ENCODE peak calls at places on chromosomes 12 and 14, in five cellular contexts. L is stomach, N is HL-60, G is HCT116, O is H1. V is an unnamed sample.

GRCh38 chr14:63867926-63868921 is 15.4 kb downstream of the SYNE2 start:
- DNase-seq in L (no peak), N (no peak), G (no peak), O (no peak), V (peak)

GRCh38 chr14:99322731-99323599 is 51.0 kb upstream of the BCL11B start:
- DNase-seq in L (no peak), N (no peak), G (no peak), O (no peak), V (no peak)

GRCh38 chr12:66210840-66211239 is 21.8 kb downstream of the IRAK3 start:
- DNase-seq in L (no peak), N (no peak), G (no peak), O (no peak), V (no peak)

GRCh38 chr12:18258929-18259328 is 2.4 kb upstream of the PIK3C2G start:
- DNase-seq in L (no peak), N (no peak), G (no peak), O (no peak), V (no peak)

GRCh38 chr12:127401005-127401404 is 866.0 kb upstream of the TMEM132C start:
- DNase-seq in L (no peak), N (no peak), G (no peak), O (no peak), V (no peak)

GRCh38 chr12:39127401-39127800 is 222.0 kb upstream of the CPNE8 start:
- DNase-seq in L (no peak), N (no peak), G (peak), O (no peak), V (no peak)

GRCh38 chr12:45401008-45401407 is 185.1 kb downstream of the ANO6 start:
- DNase-seq in L (no peak), N (no peak), G (no peak), O (no peak), V (no peak)

GRCh38 chr12:92297405-92297804 is 151.8 kb upstream of the BTG1 start:
- DNase-seq in L (no peak), N (no peak), G (no peak), O (no peak), V (no peak)

GRCh38 chr12:127130506-127131100 is 1136.4 kb upstream of the TMEM132C start:
- DNase-seq in L (no peak), N (no peak), G (no peak), O (no peak), V (no peak)

GRCh38 chr12:8698132-8698829 is 490 bp downstream of the RIMKLB start:
- DNase-seq in L (peak), N (no peak), G (no peak), O (peak), V (no peak)

GRCh38 chr12:18446245-18446644 is 184.9 kb downstream of the PIK3C2G start:
- DNase-seq in L (no peak), N (no peak), G (no peak), O (no peak), V (no peak)

GRCh38 chr14:64409509-64409908 is 21.4 kb downstream of the MTHFD1 start:
- DNase-seq in L (no peak), N (no peak), G (no peak), O (no peak), V (no peak)

GRCh38 chr14:93120522-93120921 is 4.8 kb upstream of the ITPK1 start:
- DNase-seq in L (no peak), N (no peak), G (no peak), O (no peak), V (no peak)

GRCh38 chr12:77686760-77687159 is 143.9 kb upstream of the NAV3 start:
- DNase-seq in L (no peak), N (no peak), G (no peak), O (no peak), V (no peak)

GRCh38 chr14:68977741-68978549 is 1.2 kb downstream of the ACTN1 start:
- DNase-seq in L (peak), N (peak), G (no peak), O (peak), V (no peak)

GRCh38 chr12:121637231-121637914 is 11.0 kb downstream of the ORAI1 start:
- DNase-seq in L (peak), N (no peak), G (no peak), O (no peak), V (no peak)

GRCh38 chr14:70601162-70601561 is 707 bp upstream of the MED6 start:
- DNase-seq in L (no peak), N (no peak), G (no peak), O (no peak), V (no peak)

GRCh38 chr14:60736494-60736893 is 1.9 kb downstream of the MNAT1 start:
- DNase-seq in L (no peak), N (no peak), G (no peak), O (no peak), V (no peak)

GRCh38 chr12:93442411-93443340 is 929 bp upstream of the UBE2N start:
- DNase-seq in L (no peak), N (no peak), G (no peak), O (no peak), V (no peak)

GRCh38 chr12:80374615-80375014 is 69.4 kb upstream of the PTPRQ start:
- DNase-seq in L (no peak), N (no peak), G (no peak), O (no peak), V (no peak)

GRCh38 chr14:98695809-98696208 is 576.2 kb downstream of the BCL11B start:
- DNase-seq in L (no peak), N (no peak), G (no peak), O (no peak), V (no peak)

GRCh38 chr14:65933400-65934068 is 521.0 kb downstream of the FUT8 start:
- DNase-seq in L (no peak), N (no peak), G (no peak), O (no peak), V (no peak)

GRCh38 chr14:65926935-65927700 is 514.6 kb downstream of the FUT8 start:
- DNase-seq in L (no peak), N (no peak), G (no peak), O (no peak), V (no peak)

GRCh38 chr14:65928995-65929394 is 516.5 kb downstream of the FUT8 start:
- DNase-seq in L (no peak), N (no peak), G (no peak), O (no peak), V (no peak)

GRCh38 chr14:65926504-65926903 is 514.0 kb downstream of the FUT8 start:
- DNase-seq in L (no peak), N (no peak), G (no peak), O (no peak), V (no peak)

DNA sequence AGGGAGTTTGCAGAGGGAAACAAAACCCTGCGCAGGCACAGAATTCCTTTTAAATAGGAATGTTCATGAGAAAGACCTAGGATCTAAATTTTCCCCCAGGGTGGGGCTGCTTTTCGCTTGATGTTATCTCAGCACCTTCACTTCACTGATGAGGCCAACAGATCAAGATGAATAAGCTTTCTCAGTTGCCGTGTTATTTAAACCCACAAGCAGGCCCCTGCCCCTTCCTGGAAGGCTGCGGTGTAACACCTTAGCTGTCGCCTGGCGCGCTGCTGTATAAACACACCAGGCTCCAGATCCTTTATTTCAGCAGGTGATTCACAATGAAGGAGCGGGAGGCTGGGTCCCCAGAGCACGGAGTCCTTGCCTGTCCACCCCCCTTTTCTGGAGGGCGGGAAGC is 515.3 kb downstream of the FUT8 start:
- DNase-seq in L (peak), N (no peak), G (no peak), O (no peak), V (no peak)
- TF ChIP-seq POLR2AphosphoS5 in L (no peak), N (no peak), G (no peak), O (no peak), V (no peak)

GRCh38 chr12:75623631-75624118 is 112.3 kb upstream of the KRR1 start:
- DNase-seq in L (no peak), N (no peak), G (peak), O (no peak), V (no peak)
- TF ChIP-seq CTCF in L (no peak), N (no peak), G (peak), O (no peak), V (no peak)

GRCh38 chr14:51317373-51317772 is 77.3 kb downstream of the TMX1 start:
- DNase-seq in L (no peak), N (no peak), G (no peak), O (no peak), V (no peak)

GRCh38 chr14:51323492-51323891 is 83.4 kb downstream of the TMX1 start:
- DNase-seq in L (no peak), N (no peak), G (no peak), O (no peak), V (peak)

GRCh38 chr14:51318777-51319176 is 78.7 kb downstream of the TMX1 start:
- DNase-seq in L (no peak), N (no peak), G (no peak), O (no peak), V (no peak)

GRCh38 chr14:51321036-51321435 is 81.0 kb downstream of the TMX1 start:
- DNase-seq in L (no peak), N (no peak), G (no peak), O (no peak), V (no peak)

DNA sequence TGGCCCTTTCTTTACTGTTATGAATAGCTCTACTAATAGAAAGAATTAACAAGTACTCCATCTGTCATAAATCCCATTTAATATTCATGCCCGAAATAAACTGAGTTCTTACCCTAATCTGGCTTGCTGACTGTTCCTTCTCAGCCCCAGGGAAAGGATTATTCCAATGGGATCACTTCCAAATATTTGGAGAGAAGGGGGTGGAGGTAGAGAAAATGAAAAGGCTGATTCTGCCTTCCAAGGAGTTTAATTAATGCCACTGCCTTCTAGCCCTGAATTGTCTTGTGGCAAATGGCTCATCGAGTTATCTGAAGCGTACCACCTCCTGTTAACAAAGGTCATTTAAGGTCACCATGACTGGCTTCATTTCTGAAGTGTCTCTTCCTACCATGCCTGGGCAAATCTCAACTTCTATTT is 79.1 kb downstream of the TMX1 start:
- DNase-seq in L (no peak), N (no peak), G (no peak), O (no peak), V (no peak)
- TF ChIP-seq POLR2AphosphoS5 in L (no peak), N (no peak), G (no peak), O (no peak), V (no peak)

GRCh38 chr12:113184900-113185179 is 438 bp downstream of the DDX54 start:
- DNase-seq in L (peak), N (peak), G (peak), O (peak), V (peak)
- TF ChIP-seq CTCF in L (no peak), N (no peak), G (no peak), O (no peak), V (no peak)

GRCh38 chr12:96431067-96431466 is 30.8 kb upstream of the CDK17 start:
- DNase-seq in L (no peak), N (no peak), G (no peak), O (no peak), V (no peak)

GRCh38 chr12:96438330-96438729 is 38.1 kb upstream of the CDK17 start:
- DNase-seq in L (no peak), N (no peak), G (no peak), O (no peak), V (no peak)

GRCh38 chr12:96436366-96437295 is 36.4 kb upstream of the CDK17 start:
- DNase-seq in L (no peak), N (no peak), G (no peak), O (no peak), V (no peak)

DNA sequence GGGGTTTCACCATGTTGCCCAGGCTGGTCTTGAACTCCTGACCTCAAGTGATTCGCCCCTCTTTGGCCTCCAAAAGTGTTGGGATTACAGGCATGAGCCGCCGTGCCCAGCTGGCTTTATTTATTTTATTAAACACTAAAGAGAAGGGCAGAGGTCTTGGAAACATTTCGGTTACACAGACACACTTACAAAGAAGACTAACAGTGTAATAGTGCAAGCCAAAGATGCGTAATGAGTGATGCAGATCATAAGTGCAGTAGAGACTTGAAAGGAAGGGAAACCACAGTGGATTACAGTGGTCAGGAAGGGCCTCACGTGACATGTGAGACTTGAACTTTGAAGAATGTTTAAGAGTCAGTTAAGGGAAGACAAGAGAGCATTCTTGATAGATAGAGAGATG is 33.9 kb upstream of the CDK17 start:
- DNase-seq in L (no peak), N (peak), G (no peak), O (no peak), V (no peak)
- TF ChIP-seq POLR2AphosphoS5 in L (peak), N (no peak), G (no peak), O (no peak), V (no peak)

GRCh38 chr12:49791156-49791555 is 37.1 kb downstream of the NCKAP5L start:
- DNase-seq in L (no peak), N (no peak), G (no peak), O (no peak), V (no peak)

GRCh38 chr12:49787672-49788071 is 40.5 kb downstream of the NCKAP5L start:
- DNase-seq in L (no peak), N (no peak), G (no peak), O (no peak), V (no peak)

GRCh38 chr12:49791700-49792099 is 36.5 kb downstream of the NCKAP5L start:
- DNase-seq in L (no peak), N (no peak), G (no peak), O (no peak), V (no peak)

GRCh38 chr12:49790741-49791140 is 37.5 kb downstream of the NCKAP5L start:
- DNase-seq in L (no peak), N (no peak), G (no peak), O (no peak), V (no peak)

DNA sequence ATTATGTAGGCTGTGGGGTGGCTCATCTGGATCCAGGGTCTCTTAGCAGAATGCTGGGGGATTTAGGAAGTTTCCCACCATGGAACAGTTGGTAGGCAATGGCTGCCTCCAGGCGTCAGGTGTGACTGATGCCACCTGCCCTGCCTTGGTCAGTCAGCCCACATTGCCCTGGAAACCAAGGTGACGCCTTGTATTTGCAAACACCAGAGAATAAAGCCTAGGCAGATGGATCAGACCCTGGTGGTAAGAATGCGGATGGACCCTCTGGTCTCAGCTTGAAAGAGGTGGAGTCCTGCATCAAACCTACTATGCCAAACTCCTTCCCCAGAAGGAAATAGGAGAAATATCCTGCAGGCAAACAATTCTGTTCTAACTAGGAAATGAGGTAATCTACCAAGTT is 38.2 kb downstream of the NCKAP5L start:
- DNase-seq in L (no peak), N (no peak), G (no peak), O (no peak), V (no peak)
- TF ChIP-seq CTCF in L (no peak), N (no peak), G (no peak), O (peak), V (no peak)

GRCh38 chr12:131007031-131007793 is 53.5 kb downstream of the ADGRD1 start:
- DNase-seq in L (peak), N (no peak), G (no peak), O (no peak), V (no peak)
- TF ChIP-seq POLR2AphosphoS5 in L (no peak), N (no peak), G (no peak), O (no peak), V (no peak)

GRCh38 chr12:111057726-111058125 is 137.3 kb upstream of the MYL2 start:
- DNase-seq in L (no peak), N (no peak), G (no peak), O (no peak), V (no peak)

GRCh38 chr12:111055181-111055880 is 135.0 kb upstream of the MYL2 start:
- DNase-seq in L (no peak), N (no peak), G (no peak), O (no peak), V (no peak)

GRCh38 chr12:111056618-111057521 is 136.5 kb upstream of the MYL2 start:
- DNase-seq in L (no peak), N (peak), G (no peak), O (no peak), V (peak)
- TF ChIP-seq CTCF in L (no peak), N (no peak), G (no peak), O (no peak), V (no peak)

GRCh38 chr14:22540286-22540685 is 48.7 kb downstream of the DAD1 start:
- DNase-seq in L (no peak), N (no peak), G (no peak), O (no peak), V (no peak)

GRCh38 chr14:22540811-22541360 is 48.1 kb downstream of the DAD1 start:
- DNase-seq in L (no peak), N (no peak), G (no peak), O (no peak), V (no peak)

GRCh38 chr14:22538671-22539228 is 50.3 kb downstream of the DAD1 start:
- DNase-seq in L (no peak), N (peak), G (no peak), O (no peak), V (no peak)

GRCh38 chr14:22541721-22542120 is 47.3 kb downstream of the DAD1 start:
- DNase-seq in L (no peak), N (no peak), G (no peak), O (no peak), V (no peak)

GRCh38 chr14:22539831-22540230 is 49.2 kb downstream of the DAD1 start:
- DNase-seq in L (no peak), N (no peak), G (no peak), O (no peak), V (no peak)
- TF ChIP-seq POLR2AphosphoS5 in L (no peak), N (no peak), G (no peak), O (no peak), V (no peak)

DNA sequence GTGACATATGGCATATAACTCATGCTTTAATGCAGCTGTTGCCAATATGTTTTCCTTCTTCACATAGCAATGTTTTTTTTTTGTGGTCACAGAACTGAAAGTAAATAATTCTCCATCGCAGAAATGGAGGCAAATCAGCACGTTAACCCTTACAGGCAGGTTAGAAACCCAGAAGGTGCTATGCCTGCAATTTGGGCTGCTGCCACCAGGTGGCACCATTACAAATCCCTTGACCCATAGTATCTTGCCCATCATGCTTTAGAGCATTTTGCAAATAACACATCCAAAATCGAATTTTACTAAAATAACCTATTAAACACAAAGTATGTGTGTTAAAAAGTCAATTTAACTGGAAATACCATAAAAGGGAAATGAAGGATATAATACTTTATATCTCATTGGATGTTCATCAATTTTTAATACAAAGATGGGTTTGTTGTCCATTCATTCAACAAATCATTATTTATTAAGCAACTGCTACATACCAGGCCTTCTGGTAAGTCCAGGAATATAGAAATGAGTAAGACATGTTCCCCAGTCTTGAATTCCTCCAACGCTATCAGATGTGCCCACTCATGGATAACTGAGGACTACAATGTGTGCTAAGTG is 340.1 kb downstream of the GLT1D1 start:
- DNase-seq in L (peak), N (no peak), G (no peak), O (peak), V (no peak)
- TF ChIP-seq CTCF in L (no peak), N (peak), G (no peak), O (peak), V (peak)